ENCODE peak calls at places on chromosomes 16 and 17, in ten cellular contexts. E, A, K, Z, F, B, C, J, V and I are unnamed samples.

GRCh38 chr17:34997355-34997862 is 17.1 kb downstream of the LIG3 start:
- DNase-seq in E (peak), A (no peak), K (peak), Z (no peak), F (no peak), B (no peak), C (peak), J (peak), V (peak), I (no peak)

GRCh38 chr17:29590261-29590978 is 972 bp upstream of the GIT1 start:
- DNase-seq in E (no peak), A (no peak), K (peak), Z (no peak), F (no peak), B (no peak), C (no peak), J (peak), V (no peak), I (peak)

GRCh38 chr16:67199808-67200198 is 872 bp downstream of the ELMO3 start:
- DNase-seq in E (no peak), A (no peak), K (no peak), Z (no peak), F (peak), B (no peak), C (no peak), J (no peak), V (no peak), I (no peak)

GRCh38 chr17:44359458-44360143 is 4.1 kb downstream of the FAM171A2 start:
- DNase-seq in E (no peak), A (no peak), K (no peak), Z (no peak), F (no peak), B (no peak), C (no peak), J (no peak), V (no peak), I (no peak)

GRCh38 chr16:73831197-73831596 is 465.4 kb upstream of the PSMD7 start:
- DNase-seq in E (no peak), A (no peak), K (no peak), Z (no peak), F (no peak), B (no peak), C (no peak), J (no peak), V (no peak), I (no peak)

GRCh38 chr16:70331588-70332358 is 14.9 kb upstream of the DDX19A start:
- DNase-seq in E (no peak), A (no peak), K (no peak), Z (no peak), F (peak), B (no peak), C (no peak), J (no peak), V (no peak), I (peak)

GRCh38 chr16:69814078-69814477 is 51.9 kb downstream of the WWP2 start:
- DNase-seq in E (no peak), A (no peak), K (no peak), Z (no peak), F (no peak), B (no peak), C (no peak), J (no peak), V (no peak), I (no peak)

GRCh38 chr16:71630808-71631207 is 4.8 kb downstream of the MARVELD3 start:
- DNase-seq in E (no peak), A (no peak), K (no peak), Z (no peak), F (no peak), B (no peak), C (no peak), J (no peak), V (no peak), I (no peak)

GRCh38 chr16:49419016-49419415 is 45.4 kb downstream of the C16orf78 start:
- DNase-seq in E (no peak), A (no peak), K (no peak), Z (no peak), F (peak), B (no peak), C (no peak), J (no peak), V (no peak), I (no peak)

GRCh38 chr17:73720187-73720834 is 76.1 kb upstream of the SDK2 start:
- DNase-seq in E (no peak), A (no peak), K (no peak), Z (no peak), F (no peak), B (no peak), C (no peak), J (no peak), V (no peak), I (peak)

GRCh38 chr16:28875134-28876015 is 2.9 kb upstream of the ATP2A1 start:
- DNase-seq in E (no peak), A (no peak), K (no peak), Z (no peak), F (no peak), B (no peak), C (no peak), J (no peak), V (no peak), I (peak)

GRCh38 chr17:8004899-8005298 is 2.5 kb downstream of the GUCY2D start:
- DNase-seq in E (no peak), A (peak), K (no peak), Z (no peak), F (no peak), B (no peak), C (no peak), J (peak), V (no peak), I (no peak)

GRCh38 chr17:70629902-70630301 is 460.6 kb downstream of the KCNJ2 start:
- DNase-seq in E (no peak), A (no peak), K (no peak), Z (no peak), F (no peak), B (no peak), C (no peak), J (peak), V (no peak), I (no peak)

GRCh38 chr17:13583996-13584700 is 17.6 kb downstream of the HS3ST3A1 start:
- DNase-seq in E (no peak), A (no peak), K (no peak), Z (no peak), F (no peak), B (no peak), C (no peak), J (no peak), V (no peak), I (no peak)

GRCh38 chr17:64281962-64282752 is 19.1 kb upstream of the TEX2 start:
- DNase-seq in E (peak), A (no peak), K (peak), Z (no peak), F (peak), B (peak), C (peak), J (peak), V (peak), I (peak)

GRCh38 chr17:31007695-31008373 is 37.0 kb downstream of the RNF135 start:
- DNase-seq in E (no peak), A (no peak), K (no peak), Z (no peak), F (no peak), B (no peak), C (no peak), J (no peak), V (no peak), I (no peak)

GRCh38 chr17:76547183-76547641 is 7.4 kb downstream of the PRCD start:
- DNase-seq in E (no peak), A (peak), K (peak), Z (no peak), F (peak), B (peak), C (peak), J (peak), V (no peak), I (peak)
- H3K4me3 ChIP-seq in E (no peak), A (no peak), K (no peak), Z (no peak), F (no peak), B (no peak), C (no peak), J (no peak), V (no peak), I (no peak)

DNA sequence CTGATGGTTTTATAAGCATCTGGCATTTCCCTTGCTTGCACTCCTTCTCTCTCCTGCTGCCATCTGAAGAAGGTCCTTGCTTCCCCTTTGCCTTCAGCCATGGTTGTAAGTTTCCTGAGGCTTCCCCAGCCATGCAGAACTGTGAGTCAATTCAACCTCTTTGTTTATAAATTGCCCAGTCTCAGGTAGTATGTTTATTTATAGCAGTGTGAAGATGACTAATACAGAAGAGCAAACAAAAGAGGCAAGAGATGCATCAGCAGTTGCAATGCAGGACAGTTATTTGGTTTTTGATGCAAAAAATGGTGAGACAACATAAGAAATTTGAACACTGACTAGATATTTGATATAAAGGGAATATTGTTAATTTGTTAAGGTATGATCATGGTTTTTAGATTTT is 16.8 kb downstream of the TMEM100 start:
- DNase-seq in E (no peak), A (no peak), K (no peak), Z (no peak), F (no peak), B (no peak), C (no peak), J (no peak), V (no peak), I (no peak)
- H3K4me3 ChIP-seq in E (no peak), A (no peak), K (no peak), Z (no peak), F (no peak), B (no peak), C (no peak), J (no peak), V (no peak), I (no peak)

DNA sequence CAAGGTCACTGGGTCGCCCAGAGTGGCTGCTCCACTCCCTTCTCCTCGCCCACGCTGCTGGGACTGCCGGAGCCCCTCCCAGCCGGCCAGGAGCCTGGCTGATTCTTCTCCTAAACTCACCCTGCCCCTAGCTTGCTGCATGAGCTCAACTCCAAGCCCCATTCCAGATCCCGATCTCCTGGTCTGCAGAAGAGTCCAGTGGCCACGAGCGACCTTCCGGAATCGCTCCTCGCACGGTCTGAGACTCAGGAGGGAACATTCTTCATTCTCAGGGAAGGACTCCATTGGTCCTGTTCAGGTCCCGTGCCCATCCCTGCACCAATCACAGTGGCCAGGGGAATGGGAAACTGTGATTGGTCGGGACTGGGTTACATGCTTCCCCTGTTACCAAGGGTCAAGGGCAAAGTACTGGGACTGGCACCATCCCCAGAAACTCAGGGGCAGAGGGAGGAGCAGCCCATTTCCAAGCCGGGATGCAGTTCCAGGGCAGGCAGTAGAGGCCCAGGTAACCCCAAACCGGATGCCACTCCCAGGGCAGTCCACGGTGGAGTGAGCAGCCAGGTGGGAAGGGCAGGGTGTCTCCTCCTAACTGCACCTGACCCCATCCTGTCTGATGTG is 24.5 kb upstream of the CIBAR2 start:
- DNase-seq in E (no peak), A (peak), K (peak), Z (no peak), F (no peak), B (no peak), C (no peak), J (no peak), V (no peak), I (peak)
- H3K4me3 ChIP-seq in E (no peak), A (peak), K (no peak), Z (peak), F (no peak), B (no peak), C (no peak), J (no peak), V (peak), I (peak)

GRCh38 chr16:7839568-7839967 is 506.9 kb downstream of the RBFOX1 start:
- DNase-seq in E (no peak), A (no peak), K (no peak), Z (no peak), F (peak), B (no peak), C (peak), J (no peak), V (no peak), I (peak)
- H3K4me3 ChIP-seq in E (no peak), A (no peak), K (no peak), Z (no peak), F (no peak), B (no peak), C (no peak), J (no peak), V (no peak), I (no peak)

DNA sequence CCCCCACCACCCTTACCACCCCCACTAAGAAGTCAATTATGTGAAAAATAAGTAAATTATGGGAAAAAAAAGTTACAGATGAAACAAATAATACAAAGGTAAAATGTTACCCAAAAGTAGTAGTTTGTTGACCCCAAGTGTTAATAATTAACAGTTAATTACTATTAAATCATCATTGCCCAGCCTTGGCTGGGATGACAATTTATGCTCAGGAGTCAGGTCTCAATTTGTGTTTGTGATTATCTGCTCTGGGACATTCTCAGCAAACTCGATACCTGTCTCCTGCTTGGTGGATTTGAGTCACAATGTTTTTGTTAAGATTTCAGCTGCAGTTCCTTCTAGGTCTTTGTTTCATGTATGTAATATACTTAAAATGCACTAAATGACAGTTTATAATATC is 172.3 kb upstream of the IRX3 start:
- DNase-seq in E (no peak), A (no peak), K (no peak), Z (no peak), F (no peak), B (no peak), C (no peak), J (no peak), V (no peak), I (no peak)
- H3K4me3 ChIP-seq in E (no peak), A (no peak), K (no peak), Z (no peak), F (no peak), B (no peak), C (no peak), J (no peak), V (no peak), I (no peak)

GRCh38 chr17:78709119-78709681 is 72.9 kb downstream of the CYTH1 start:
- DNase-seq in E (no peak), A (no peak), K (no peak), Z (no peak), F (no peak), B (no peak), C (no peak), J (no peak), V (no peak), I (no peak)
- H3K4me3 ChIP-seq in E (no peak), A (no peak), K (no peak), Z (no peak), F (no peak), B (no peak), C (no peak), J (no peak), V (no peak), I (no peak)

DNA sequence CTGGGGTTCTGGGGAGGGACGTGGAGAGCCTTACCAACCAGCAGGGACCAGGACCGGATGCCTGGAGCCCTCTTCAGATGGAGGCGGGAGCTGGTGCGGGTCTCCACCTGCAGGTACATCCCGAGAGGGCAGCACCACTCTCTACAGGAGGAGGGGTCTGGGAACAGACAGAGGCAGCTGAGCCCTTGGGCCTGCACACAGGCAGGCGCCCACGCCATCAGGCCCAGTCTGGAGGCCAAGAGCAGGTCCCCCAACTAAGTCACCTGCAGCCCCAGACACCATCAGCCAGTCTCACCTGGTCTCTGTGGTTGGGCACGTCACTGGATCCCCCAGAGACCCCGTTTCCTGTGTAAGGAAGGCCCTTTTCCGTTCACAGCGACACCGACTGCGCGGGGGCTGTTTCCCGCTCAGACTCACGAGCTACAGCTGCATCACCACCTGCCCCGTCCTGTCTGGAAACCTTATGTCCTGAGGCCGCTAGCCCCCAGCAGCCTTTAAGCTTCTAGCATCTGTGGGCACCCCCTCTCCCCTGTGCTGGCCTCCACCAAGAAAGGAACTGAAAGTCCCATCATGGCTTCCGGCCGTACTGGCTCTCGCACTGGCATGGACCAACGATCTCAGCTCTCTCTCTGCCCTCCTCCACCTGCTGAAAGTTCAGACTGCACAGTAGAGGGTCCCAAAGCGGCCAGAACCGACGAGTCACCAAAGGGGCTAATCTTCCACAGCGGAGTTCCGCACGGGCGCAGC is 1.2 kb downstream of the CYBC1 start:
- DNase-seq in E (no peak), A (no peak), K (no peak), Z (peak), F (peak), B (peak), C (no peak), J (no peak), V (no peak), I (no peak)
- H3K4me3 ChIP-seq in E (peak), A (peak), K (peak), Z (peak), F (peak), B (peak), C (peak), J (peak), V (peak), I (no peak)

DNA sequence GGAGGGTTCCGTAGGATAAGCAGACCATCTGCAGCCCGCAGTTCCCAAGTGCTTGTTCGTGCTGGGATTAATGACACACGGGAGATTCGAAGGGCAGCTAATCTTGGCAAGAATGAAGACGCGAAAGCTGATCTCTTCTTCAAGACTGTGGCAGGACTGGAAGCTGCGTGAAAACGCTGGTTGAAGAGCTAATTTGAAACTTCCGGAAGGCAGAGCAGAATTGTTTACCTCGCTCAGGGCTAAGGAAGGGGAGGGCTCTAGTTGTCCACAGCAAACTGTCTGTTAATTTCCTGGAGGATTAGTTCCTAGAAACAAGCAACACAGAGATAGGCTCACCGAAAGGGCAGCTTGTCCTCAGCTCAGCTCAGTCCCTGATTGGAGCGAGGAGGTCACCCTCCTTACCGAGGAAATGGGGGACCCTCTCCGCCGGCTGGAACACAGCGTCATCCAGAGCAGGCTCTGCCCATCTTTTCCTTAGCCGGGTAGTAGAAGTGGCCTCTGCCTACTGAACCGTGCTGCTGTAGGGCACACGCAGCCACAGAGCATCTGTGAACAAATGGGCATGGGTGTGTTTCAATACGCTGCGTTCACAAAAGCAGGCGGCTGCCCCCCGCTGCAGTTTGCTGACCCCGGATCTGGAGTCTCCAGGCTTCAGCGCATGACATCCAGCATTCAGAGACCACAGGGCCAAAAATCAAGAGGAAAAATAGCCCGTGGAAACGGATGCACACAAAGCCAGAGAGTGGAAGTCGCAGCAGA is 16.7 kb upstream of the BAIAP2 start:
- DNase-seq in E (no peak), A (peak), K (no peak), Z (no peak), F (peak), B (no peak), C (no peak), J (peak), V (no peak), I (peak)
- H3K4me3 ChIP-seq in E (no peak), A (peak), K (peak), Z (peak), F (peak), B (peak), C (no peak), J (peak), V (peak), I (peak)